ENCODE peak calls at places on chromosomes 11 and 22, in four cellular contexts. X, N, M and P are unnamed samples.

GRCh38 chr11:66264383-66264782 is 4.1 kb upstream of the RAB1B start:
- DNase-seq in N (no peak), X (no peak), M (no peak), P (no peak)

GRCh38 chr22:46684706-46685105 is 53.3 kb downstream of the CERK start:
- DNase-seq in N (no peak), M (no peak), X (peak; percentile 32), P (no peak)

GRCh38 chr22:50192825-50193204 is 7.1 kb downstream of the TRABD start:
- DNase-seq in N (peak; percentile 13), M (no peak), X (peak; percentile 53), P (no peak)

GRCh38 chr11:28140689-28141455 is 32.7 kb downstream of the METTL15 start:
- DNase-seq in N (no peak), X (no peak), M (no peak), P (no peak)

GRCh38 chr11:62574363-62575057 is 819 bp upstream of the EEF1G start:
- DNase-seq in N (peak; percentile 50), X (peak; percentile 40), M (no peak), P (peak; percentile 73)

GRCh38 chr22:42645938-42646568 is 3.1 kb downstream of the CYB5R3 start:
- DNase-seq in M (no peak), N (no peak), X (peak; percentile 70), P (no peak)

GRCh38 chr11:70089631-70090030 is 11.5 kb downstream of the ANO1 start:
- DNase-seq in N (no peak), X (no peak), M (no peak), P (no peak)

GRCh38 chr11:127274328-127274676 is 273.7 kb upstream of the KIRREL3 start:
- DNase-seq in X (no peak), N (no peak), M (no peak), P (no peak)

GRCh38 chr11:26276798-26277424 is 55.0 kb upstream of the ANO3 start:
- DNase-seq in N (no peak), M (peak; percentile 21), X (peak; percentile 44), P (peak; percentile 67)

GRCh38 chr11:13207270-13207664 is 70.3 kb upstream of the BMAL1 start:
- DNase-seq in X (no peak), N (no peak), M (no peak), P (no peak)

GRCh38 chr22:28935713-28936112 is 52.3 kb downstream of the ZNRF3 start:
- DNase-seq in M (no peak), N (no peak), X (no peak), P (no peak)

GRCh38 chr11:57491371-57492061 is 24.0 kb downstream of the SLC43A1 start:
- DNase-seq in N (no peak), M (no peak), X (peak; percentile 50), P (peak; percentile 34)

GRCh38 chr11:13141731-13142724 is 132.9 kb downstream of the RASSF10 start:
- DNase-seq in X (no peak), N (no peak), M (no peak), P (no peak)

GRCh38 chr11:104005234-104005855 is 31.1 kb upstream of the DDI1 start:
- DNase-seq in N (no peak), X (no peak), M (no peak), P (peak; percentile 53)

GRCh38 chr22:18012528-18012927 is 11.8 kb downstream of the MICAL3 start:
- DNase-seq in X (no peak), N (no peak), M (no peak), P (no peak)

GRCh38 chr11:110044226-110044968 is 48.8 kb upstream of the ZC3H12C start:
- DNase-seq in M (no peak), N (peak; percentile 33), X (no peak), P (no peak)

GRCh38 chr22:40808018-40808841 is 10.9 kb downstream of the SLC25A17 start:
- DNase-seq in M (no peak), N (no peak), X (no peak), P (peak; percentile 22)

GRCh38 chr11:10490398-10491232 is 35.6 kb downstream of the AMPD3 start:
- DNase-seq in M (peak; percentile 90), N (peak; percentile 81), X (peak; percentile 68), P (peak; percentile 93)

GRCh38 chr11:108278546-108278945 is 55.7 kb downstream of the ATM start:
- DNase-seq in X (no peak), M (no peak), N (no peak), P (peak; percentile 10)

GRCh38 chr11:128565881-128566280 is 21.5 kb downstream of the ETS1 start:
- DNase-seq in N (no peak), X (no peak), M (no peak), P (peak; percentile 60)

GRCh38 chr11:12094872-12095800 is 15.3 kb upstream of the MICAL2 start:
- DNase-seq in X (peak; percentile 41), M (no peak), N (peak; percentile 31), P (no peak)

GRCh38 chr22:37309221-37310074 is 27.1 kb downstream of the CYTH4 start:
- DNase-seq in X (no peak), N (no peak), M (no peak), P (no peak)

GRCh38 chr11:15663778-15664218 is 549.1 kb downstream of the INSC start:
- DNase-seq in X (no peak), N (no peak), M (no peak), P (no peak)

GRCh38 chr11:774873-775592 is 2.3 kb downstream of the GATD1 start:
- DNase-seq in N (no peak), X (no peak), M (no peak), P (no peak)

GRCh38 chr11:35814720-35815305 is 129.0 kb upstream of the LDLRAD3 start:
- DNase-seq in M (no peak), N (no peak), X (no peak), P (no peak)

GRCh38 chr11:26088391-26088790 is 243.5 kb upstream of the ANO3 start:
- DNase-seq in M (peak; percentile 41), X (no peak), N (no peak), P (peak; percentile 51)

GRCh38 chr11:14644396-14645246 is 1.0 kb downstream of the PDE3B start:
- DNase-seq in M (no peak), N (peak; percentile 8), X (peak; percentile 34), P (peak; percentile 20)

GRCh38 chr22:43014062-43014875 is 680 bp downstream of the PACSIN2 start:
- DNase-seq in X (peak; percentile 47), M (no peak), N (peak; percentile 32), P (peak; percentile 50)

GRCh38 chr11:75285776-75286360 is 45.3 kb downstream of the TPBGL start:
- DNase-seq in N (no peak), X (no peak), M (no peak), P (no peak)

GRCh38 chr11:75289919-75290318 is 49.3 kb downstream of the TPBGL start:
- DNase-seq in N (no peak), X (no peak), M (no peak), P (no peak)

GRCh38 chr11:75288846-75289760 is 48.5 kb downstream of the TPBGL start:
- DNase-seq in M (no peak), N (no peak), X (no peak), P (no peak)

GRCh38 chr11:75286826-75287465 is 46.4 kb downstream of the TPBGL start:
- DNase-seq in N (no peak), X (no peak), M (no peak), P (no peak)

DNA sequence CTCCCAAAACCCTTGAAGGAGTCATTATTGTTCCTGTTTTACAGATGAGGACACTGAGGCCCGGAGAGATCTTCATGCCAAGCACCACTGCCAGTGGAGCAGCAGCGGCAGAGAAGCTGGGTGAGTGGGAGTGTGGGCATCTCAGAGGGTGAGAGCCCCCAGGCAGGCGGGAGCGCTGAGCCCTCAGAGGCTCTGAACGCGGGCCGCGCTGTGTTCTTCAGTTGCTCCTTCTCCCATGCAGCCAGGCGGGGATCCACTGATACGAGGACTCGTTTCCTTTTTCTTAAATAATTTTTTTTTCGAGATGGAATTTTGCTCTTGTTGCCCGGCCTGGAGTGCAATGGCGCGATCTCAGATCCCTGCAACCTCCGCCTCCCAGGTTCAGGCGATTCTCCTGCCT is 47.0 kb downstream of the TPBGL start:
- DNase-seq in N (no peak), X (no peak), M (no peak), P (no peak)
- H3K4me3 ChIP-seq in N (no peak overlapping the region), X (no peak overlapping the region), M (no peak overlapping the region), P (no peak overlapping the region)

GRCh38 chr11:123859731-123860130 is 25.7 kb downstream of the TMEM225 start:
- DNase-seq in X (no peak), N (no peak), M (no peak), P (no peak)

GRCh38 chr11:123851110-123851509 is 34.4 kb downstream of the TMEM225 start:
- DNase-seq in X (no peak), M (no peak), N (no peak), P (no peak)

GRCh38 chr11:123853038-123853437 is 32.4 kb downstream of the TMEM225 start:
- DNase-seq in M (no peak), N (no peak), X (no peak), P (no peak)

DNA sequence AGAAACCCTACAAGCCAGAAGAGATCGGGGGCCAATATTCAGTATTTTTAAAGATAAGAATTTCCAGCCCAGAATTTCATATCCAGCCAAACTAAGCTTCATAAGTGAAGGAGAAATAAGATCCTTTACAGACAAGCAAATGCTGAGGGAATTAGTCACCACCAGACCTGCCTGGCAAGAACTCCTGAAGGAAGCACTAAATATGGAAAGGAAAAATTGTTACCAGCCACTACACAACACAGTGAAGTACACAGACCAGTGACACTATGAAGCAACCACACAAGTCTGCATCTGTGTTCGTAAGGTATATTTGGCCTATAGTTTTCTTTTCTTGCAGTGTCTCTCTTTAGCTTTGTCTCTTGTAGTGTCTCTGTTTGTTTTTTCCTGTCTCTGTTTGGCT is 29.0 kb downstream of the TMEM225 start:
- DNase-seq in N (no peak), M (no peak), X (no peak), P (no peak)
- H3K4me3 ChIP-seq in N (no peak overlapping the region), M (no peak overlapping the region), X (no peak overlapping the region), P (no peak overlapping the region)

GRCh38 chr11:46278387-46279173 is 1.1 kb downstream of the CREB3L1 start:
- DNase-seq in M (no peak), X (peak; percentile 80), N (peak; percentile 63), P (peak; percentile 75)
- H3K4me3 ChIP-seq in M (peak overlapping the region; percentile 97), X (peak overlapping the region; percentile 75), N (peak overlapping the region; percentile 59), P (peak overlapping the region; percentile 99)

GRCh38 chr11:47413908-47414684 is 5.7 kb downstream of the SLC39A13 start:
- DNase-seq in M (peak; percentile 82), N (peak; percentile 66), X (no peak), P (peak; percentile 86)

GRCh38 chr11:47413351-47413750 is 5.0 kb downstream of the SLC39A13 start:
- DNase-seq in M (no peak), X (no peak), N (no peak), P (no peak)

GRCh38 chr11:47414685-47415070 is 6.3 kb downstream of the SLC39A13 start:
- DNase-seq in M (no peak), X (no peak), N (no peak), P (no peak)

GRCh38 chr11:47415949-47416472 is 7.6 kb downstream of the SLC39A13 start:
- DNase-seq in M (peak; percentile 89), N (peak; percentile 90), X (peak; percentile 78), P (peak; percentile 97)

DNA sequence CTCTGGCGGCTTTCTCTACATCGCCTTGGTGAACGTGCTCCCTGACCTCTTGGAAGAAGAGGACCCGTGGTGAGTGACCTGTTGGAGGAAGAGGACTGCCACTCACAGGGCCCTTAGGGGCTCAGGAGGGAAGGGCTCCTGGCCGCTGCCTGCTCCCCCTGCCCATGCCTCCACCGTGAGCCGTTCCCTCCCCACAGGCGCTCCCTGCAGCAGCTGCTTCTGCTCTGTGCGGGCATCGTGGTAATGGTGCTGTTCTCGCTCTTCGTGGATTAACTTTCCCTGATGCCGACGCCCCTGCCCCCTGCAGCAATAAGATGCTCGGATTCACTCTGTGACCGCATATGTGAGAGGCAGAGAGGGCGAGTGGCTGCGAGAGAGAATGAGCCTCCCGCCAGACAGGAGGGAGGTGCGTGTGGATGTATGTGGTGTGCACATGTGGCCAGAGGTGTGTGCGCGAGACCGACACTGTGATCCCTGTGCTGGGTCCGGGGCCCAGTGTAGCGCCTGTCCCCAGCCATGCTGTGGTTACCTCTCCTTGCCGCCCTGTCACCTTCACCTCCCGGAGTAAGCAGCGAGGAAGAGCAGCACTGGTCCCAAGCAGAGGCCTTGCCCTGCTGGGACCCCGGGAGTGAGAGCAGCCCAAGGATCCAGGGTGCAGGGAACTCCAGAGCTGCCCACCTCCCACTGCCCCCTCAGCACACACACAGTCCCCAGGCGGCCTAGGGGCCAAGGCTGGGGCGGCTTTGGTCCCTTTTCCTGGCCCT is 6.9 kb downstream of the SLC39A13 start:
- DNase-seq in M (no peak), N (no peak), X (no peak), P (no peak)
- H3K4me3 ChIP-seq in M (no peak overlapping the region), N (no peak overlapping the region), X (no peak overlapping the region), P (no peak overlapping the region)